ENCODE peak calls at places on chromosomes 16 and 17, in six cellular contexts. W, B, N, S, J and Z are unnamed samples.
A peak's percentile ranks its signal among the peaks of the same experiment; 100 is the strongest.

GRCh38 chr16:10490141-10490540 is 90.3 kb downstream of the EMP2 start:
- DNase-seq in B (no peak), N (no peak), W (no peak), J (no peak), S (no peak), Z (no peak)

GRCh38 chr17:6479626-6480324 is 35.5 kb downstream of the PIMREG start:
- DNase-seq in B (no peak), N (no peak), J (no peak), S (no peak), W (no peak), Z (peak; percentile 11)

GRCh38 chr17:38428643-38429371 is 543 bp downstream of the ARHGAP23 start:
- DNase-seq in S (no peak), W (peak; percentile 56), N (no peak), B (peak; percentile 46), J (peak; percentile 42), Z (no peak)

GRCh38 chr17:82014432-82014831 is 8.2 kb downstream of the CENPX start:
- DNase-seq in W (no peak), N (no peak), S (no peak), J (no peak), B (no peak), Z (no peak)

GRCh38 chr17:82985973-82986372 is 93.4 kb upstream of the METRNL start:
- DNase-seq in B (peak; percentile 46), J (no peak), S (no peak), W (no peak), N (peak; percentile 49), Z (no peak)

GRCh38 chr16:48971571-48972071 is 310.0 kb downstream of the CBLN1 start:
- DNase-seq in S (no peak), W (no peak), J (no peak), N (no peak), B (no peak), Z (no peak)

GRCh38 chr17:47905221-47905733 is 9.2 kb downstream of the SP2 start:
- DNase-seq in B (peak; percentile 78), S (no peak), J (peak; percentile 50), W (no peak), N (no peak), Z (no peak)

GRCh38 chr16:23469814-23470213 is 16.8 kb upstream of the COG7 start:
- DNase-seq in B (peak; percentile 54), W (no peak), J (no peak), N (no peak), S (peak; percentile 62), Z (no peak)

GRCh38 chr17:79781691-79782575 is 4.0 kb downstream of the CBX2 start:
- DNase-seq in N (no peak), S (no peak), B (no peak), W (no peak), J (no peak), Z (no peak)

GRCh38 chr16:85085721-85086120 is 26.6 kb downstream of the CIBAR2 start:
- DNase-seq in N (no peak), J (no peak), W (no peak), S (no peak), B (no peak), Z (no peak)

GRCh38 chr16:66830422-66831404 is at the start of gene NAE1:
- DNase-seq in J (peak; percentile 70), N (peak; percentile 90), W (peak; percentile 73), B (peak; percentile 81), S (peak; percentile 74), Z (peak; percentile 35)

GRCh38 chr17:33322063-33322462 is 29.0 kb upstream of the ASIC2 start:
- DNase-seq in J (no peak), N (no peak), B (no peak), S (no peak), W (no peak), Z (no peak)

GRCh38 chr17:68100000-68100641 is 64.6 kb downstream of the KPNA2 start:
- DNase-seq in N (no peak), W (no peak), S (no peak), B (no peak), J (no peak), Z (no peak)

GRCh38 chr17:7184091-7184488 is 4.9 kb upstream of the ASGR1 start:
- DNase-seq in B (no peak), W (no peak), S (no peak), J (no peak), N (no peak), Z (no peak)